ENCODE peak calls at places on chromosomes 11 and 22, in nine cellular contexts. One of them, this sample, is unnamed.

GRCh38 chr22:46653596-46653995 is 33.4 kb downstream of the GRAMD4 start:
- DNase-seq in T-cell: no peak
- DNase-seq in activated CD4-positive, alpha-beta T cell treated with anti-CD3 and anti-CD28 coated beads for 48 hours: peak
- DNase-seq in GM13977: peak
- DNase-seq in dermis blood vessel endothelial cell: no peak
- DNase-seq in activated CD4-positive, CD25-positive, alpha-beta regulatory T cell: no peak
- DNase-seq in stimulated activated CD8-positive, alpha-beta memory T cell treated with anti-CD3 and anti-CD28 coated beads, Interleukin-7, amount 100 ng/mL, for 1 hour: no peak
- DNase-seq in kidney tubule cell: no peak
- DNase-seq in effector CD4-positive, alpha-beta T cell: no peak
- DNase-seq in this sample: no peak

GRCh38 chr11:121889931-121890330 is 226.1 kb downstream of the BLID start:
- DNase-seq in T-cell: no peak
- DNase-seq in activated CD4-positive, alpha-beta T cell treated with anti-CD3 and anti-CD28 coated beads for 48 hours: no peak
- DNase-seq in GM13977: no peak
- DNase-seq in dermis blood vessel endothelial cell: no peak
- DNase-seq in activated CD4-positive, CD25-positive, alpha-beta regulatory T cell: no peak
- DNase-seq in stimulated activated CD8-positive, alpha-beta memory T cell treated with anti-CD3 and anti-CD28 coated beads, Interleukin-7, amount 100 ng/mL, for 1 hour: no peak
- DNase-seq in kidney tubule cell: no peak
- DNase-seq in effector CD4-positive, alpha-beta T cell: no peak
- DNase-seq in this sample: no peak

GRCh38 chr11:126687477-126687876 is 313.1 kb downstream of the KIRREL3 start:
- DNase-seq in T-cell: no peak
- DNase-seq in activated CD4-positive, alpha-beta T cell treated with anti-CD3 and anti-CD28 coated beads for 48 hours: no peak
- DNase-seq in GM13977: no peak
- DNase-seq in dermis blood vessel endothelial cell: no peak
- DNase-seq in activated CD4-positive, CD25-positive, alpha-beta regulatory T cell: no peak
- DNase-seq in stimulated activated CD8-positive, alpha-beta memory T cell treated with anti-CD3 and anti-CD28 coated beads, Interleukin-7, amount 100 ng/mL, for 1 hour: no peak
- DNase-seq in kidney tubule cell: no peak
- DNase-seq in effector CD4-positive, alpha-beta T cell: no peak
- DNase-seq in this sample: no peak

GRCh38 chr11:70319694-70320093 is 49.2 kb downstream of the PPFIA1 start:
- DNase-seq in T-cell: no peak
- DNase-seq in activated CD4-positive, alpha-beta T cell treated with anti-CD3 and anti-CD28 coated beads for 48 hours: no peak
- DNase-seq in GM13977: no peak
- DNase-seq in dermis blood vessel endothelial cell: peak
- DNase-seq in activated CD4-positive, CD25-positive, alpha-beta regulatory T cell: no peak
- DNase-seq in stimulated activated CD8-positive, alpha-beta memory T cell treated with anti-CD3 and anti-CD28 coated beads, Interleukin-7, amount 100 ng/mL, for 1 hour: no peak
- DNase-seq in kidney tubule cell: no peak
- DNase-seq in effector CD4-positive, alpha-beta T cell: no peak
- DNase-seq in this sample: no peak

GRCh38 chr22:44869196-44869595 is 116.8 kb downstream of the ARHGAP8 start:
- DNase-seq in T-cell: no peak
- DNase-seq in activated CD4-positive, alpha-beta T cell treated with anti-CD3 and anti-CD28 coated beads for 48 hours: no peak
- DNase-seq in GM13977: no peak
- DNase-seq in dermis blood vessel endothelial cell: no peak
- DNase-seq in activated CD4-positive, CD25-positive, alpha-beta regulatory T cell: no peak
- DNase-seq in stimulated activated CD8-positive, alpha-beta memory T cell treated with anti-CD3 and anti-CD28 coated beads, Interleukin-7, amount 100 ng/mL, for 1 hour: no peak
- DNase-seq in kidney tubule cell: peak
- DNase-seq in effector CD4-positive, alpha-beta T cell: no peak
- DNase-seq in this sample: no peak

GRCh38 chr22:26713823-26714449 is 56.5 kb downstream of the MIAT start:
- DNase-seq in T-cell: no peak
- DNase-seq in activated CD4-positive, alpha-beta T cell treated with anti-CD3 and anti-CD28 coated beads for 48 hours: no peak
- DNase-seq in GM13977: no peak
- DNase-seq in dermis blood vessel endothelial cell: peak
- DNase-seq in activated CD4-positive, CD25-positive, alpha-beta regulatory T cell: no peak
- DNase-seq in stimulated activated CD8-positive, alpha-beta memory T cell treated with anti-CD3 and anti-CD28 coated beads, Interleukin-7, amount 100 ng/mL, for 1 hour: no peak
- DNase-seq in kidney tubule cell: peak
- DNase-seq in effector CD4-positive, alpha-beta T cell: no peak
- DNase-seq in this sample: no peak

GRCh38 chr11:1641096-1641495 is 11.5 kb downstream of the KRTAP5-5 start:
- DNase-seq in T-cell: no peak
- DNase-seq in activated CD4-positive, alpha-beta T cell treated with anti-CD3 and anti-CD28 coated beads for 48 hours: no peak
- DNase-seq in GM13977: no peak
- DNase-seq in dermis blood vessel endothelial cell: no peak
- DNase-seq in activated CD4-positive, CD25-positive, alpha-beta regulatory T cell: no peak
- DNase-seq in stimulated activated CD8-positive, alpha-beta memory T cell treated with anti-CD3 and anti-CD28 coated beads, Interleukin-7, amount 100 ng/mL, for 1 hour: no peak
- DNase-seq in kidney tubule cell: no peak
- DNase-seq in effector CD4-positive, alpha-beta T cell: no peak
- DNase-seq in this sample: no peak

GRCh38 chr22:25484498-25484897 is 80.0 kb upstream of the GRK3 start:
- DNase-seq in T-cell: no peak
- DNase-seq in activated CD4-positive, alpha-beta T cell treated with anti-CD3 and anti-CD28 coated beads for 48 hours: peak
- DNase-seq in GM13977: no peak
- DNase-seq in dermis blood vessel endothelial cell: no peak
- DNase-seq in activated CD4-positive, CD25-positive, alpha-beta regulatory T cell: no peak
- DNase-seq in stimulated activated CD8-positive, alpha-beta memory T cell treated with anti-CD3 and anti-CD28 coated beads, Interleukin-7, amount 100 ng/mL, for 1 hour: no peak
- DNase-seq in kidney tubule cell: no peak
- DNase-seq in effector CD4-positive, alpha-beta T cell: no peak
- DNase-seq in this sample: no peak

GRCh38 chr11:914747-915493 is 4.3 kb upstream of the CHID1 start:
- DNase-seq in T-cell: no peak
- DNase-seq in activated CD4-positive, alpha-beta T cell treated with anti-CD3 and anti-CD28 coated beads for 48 hours: no peak
- DNase-seq in GM13977: no peak
- DNase-seq in dermis blood vessel endothelial cell: no peak
- DNase-seq in activated CD4-positive, CD25-positive, alpha-beta regulatory T cell: no peak
- DNase-seq in stimulated activated CD8-positive, alpha-beta memory T cell treated with anti-CD3 and anti-CD28 coated beads, Interleukin-7, amount 100 ng/mL, for 1 hour: no peak
- DNase-seq in kidney tubule cell: no peak
- DNase-seq in effector CD4-positive, alpha-beta T cell: no peak
- DNase-seq in this sample: no peak

GRCh38 chr11:117564321-117564720 is 232.7 kb downstream of the DSCAML1 start:
- DNase-seq in T-cell: no peak
- DNase-seq in activated CD4-positive, alpha-beta T cell treated with anti-CD3 and anti-CD28 coated beads for 48 hours: no peak
- DNase-seq in GM13977: no peak
- DNase-seq in dermis blood vessel endothelial cell: no peak
- DNase-seq in activated CD4-positive, CD25-positive, alpha-beta regulatory T cell: no peak
- DNase-seq in stimulated activated CD8-positive, alpha-beta memory T cell treated with anti-CD3 and anti-CD28 coated beads, Interleukin-7, amount 100 ng/mL, for 1 hour: no peak
- DNase-seq in kidney tubule cell: no peak
- DNase-seq in effector CD4-positive, alpha-beta T cell: no peak
- DNase-seq in this sample: no peak

GRCh38 chr22:36218648-36219047 is 17.0 kb upstream of the APOL4 start:
- DNase-seq in T-cell: no peak
- DNase-seq in activated CD4-positive, alpha-beta T cell treated with anti-CD3 and anti-CD28 coated beads for 48 hours: no peak
- DNase-seq in GM13977: no peak
- DNase-seq in dermis blood vessel endothelial cell: no peak
- DNase-seq in activated CD4-positive, CD25-positive, alpha-beta regulatory T cell: no peak
- DNase-seq in stimulated activated CD8-positive, alpha-beta memory T cell treated with anti-CD3 and anti-CD28 coated beads, Interleukin-7, amount 100 ng/mL, for 1 hour: no peak
- DNase-seq in kidney tubule cell: no peak
- DNase-seq in effector CD4-positive, alpha-beta T cell: no peak
- DNase-seq in this sample: no peak

GRCh38 chr11:96045622-96046456 is 121.9 kb upstream of the MTMR2 start:
- DNase-seq in T-cell: no peak
- DNase-seq in activated CD4-positive, alpha-beta T cell treated with anti-CD3 and anti-CD28 coated beads for 48 hours: no peak
- DNase-seq in GM13977: no peak
- DNase-seq in dermis blood vessel endothelial cell: peak
- DNase-seq in activated CD4-positive, CD25-positive, alpha-beta regulatory T cell: no peak
- DNase-seq in stimulated activated CD8-positive, alpha-beta memory T cell treated with anti-CD3 and anti-CD28 coated beads, Interleukin-7, amount 100 ng/mL, for 1 hour: no peak
- DNase-seq in kidney tubule cell: peak
- DNase-seq in effector CD4-positive, alpha-beta T cell: no peak
- DNase-seq in this sample: peak

GRCh38 chr22:46465793-46466192 is 71.6 kb downstream of the CELSR1 start:
- DNase-seq in T-cell: no peak
- DNase-seq in activated CD4-positive, alpha-beta T cell treated with anti-CD3 and anti-CD28 coated beads for 48 hours: no peak
- DNase-seq in GM13977: no peak
- DNase-seq in dermis blood vessel endothelial cell: no peak
- DNase-seq in activated CD4-positive, CD25-positive, alpha-beta regulatory T cell: no peak
- DNase-seq in stimulated activated CD8-positive, alpha-beta memory T cell treated with anti-CD3 and anti-CD28 coated beads, Interleukin-7, amount 100 ng/mL, for 1 hour: no peak
- DNase-seq in kidney tubule cell: peak
- DNase-seq in effector CD4-positive, alpha-beta T cell: no peak
- DNase-seq in this sample: no peak

GRCh38 chr22:23109441-23109978 is 32.3 kb downstream of the RSPH14 start:
- DNase-seq in T-cell: no peak
- DNase-seq in activated CD4-positive, alpha-beta T cell treated with anti-CD3 and anti-CD28 coated beads for 48 hours: no peak
- DNase-seq in GM13977: no peak
- DNase-seq in dermis blood vessel endothelial cell: no peak
- DNase-seq in activated CD4-positive, CD25-positive, alpha-beta regulatory T cell: no peak
- DNase-seq in stimulated activated CD8-positive, alpha-beta memory T cell treated with anti-CD3 and anti-CD28 coated beads, Interleukin-7, amount 100 ng/mL, for 1 hour: no peak
- DNase-seq in kidney tubule cell: no peak
- DNase-seq in effector CD4-positive, alpha-beta T cell: no peak
- DNase-seq in this sample: no peak

GRCh38 chr22:37304595-37305343 is 22.5 kb downstream of the CYTH4 start:
- DNase-seq in T-cell: no peak
- DNase-seq in activated CD4-positive, alpha-beta T cell treated with anti-CD3 and anti-CD28 coated beads for 48 hours: no peak
- DNase-seq in GM13977: no peak
- DNase-seq in dermis blood vessel endothelial cell: peak
- DNase-seq in activated CD4-positive, CD25-positive, alpha-beta regulatory T cell: no peak
- DNase-seq in stimulated activated CD8-positive, alpha-beta memory T cell treated with anti-CD3 and anti-CD28 coated beads, Interleukin-7, amount 100 ng/mL, for 1 hour: no peak
- DNase-seq in kidney tubule cell: peak
- DNase-seq in effector CD4-positive, alpha-beta T cell: no peak
- DNase-seq in this sample: no peak

GRCh38 chr11:13962562-13963168 is at the start of gene SPON1:
- DNase-seq in T-cell: peak
- DNase-seq in activated CD4-positive, alpha-beta T cell treated with anti-CD3 and anti-CD28 coated beads for 48 hours: peak
- DNase-seq in GM13977: no peak
- DNase-seq in dermis blood vessel endothelial cell: peak
- DNase-seq in activated CD4-positive, CD25-positive, alpha-beta regulatory T cell: no peak
- DNase-seq in stimulated activated CD8-positive, alpha-beta memory T cell treated with anti-CD3 and anti-CD28 coated beads, Interleukin-7, amount 100 ng/mL, for 1 hour: no peak
- DNase-seq in kidney tubule cell: peak
- DNase-seq in effector CD4-positive, alpha-beta T cell: peak
- DNase-seq in this sample: no peak

GRCh38 chr11:65898656-65899355 is 1.4 kb downstream of the FOSL1 start:
- DNase-seq in T-cell: no peak
- DNase-seq in activated CD4-positive, alpha-beta T cell treated with anti-CD3 and anti-CD28 coated beads for 48 hours: no peak
- DNase-seq in GM13977: no peak
- DNase-seq in dermis blood vessel endothelial cell: no peak
- DNase-seq in activated CD4-positive, CD25-positive, alpha-beta regulatory T cell: no peak
- DNase-seq in stimulated activated CD8-positive, alpha-beta memory T cell treated with anti-CD3 and anti-CD28 coated beads, Interleukin-7, amount 100 ng/mL, for 1 hour: no peak
- DNase-seq in kidney tubule cell: no peak
- DNase-seq in effector CD4-positive, alpha-beta T cell: no peak
- DNase-seq in this sample: no peak

GRCh38 chr11:101848262-101848661 is 66.5 kb upstream of the CEP126 start:
- DNase-seq in T-cell: no peak
- DNase-seq in activated CD4-positive, alpha-beta T cell treated with anti-CD3 and anti-CD28 coated beads for 48 hours: no peak
- DNase-seq in GM13977: no peak
- DNase-seq in dermis blood vessel endothelial cell: peak
- DNase-seq in activated CD4-positive, CD25-positive, alpha-beta regulatory T cell: no peak
- DNase-seq in stimulated activated CD8-positive, alpha-beta memory T cell treated with anti-CD3 and anti-CD28 coated beads, Interleukin-7, amount 100 ng/mL, for 1 hour: no peak
- DNase-seq in kidney tubule cell: peak
- DNase-seq in effector CD4-positive, alpha-beta T cell: no peak
- DNase-seq in this sample: no peak

GRCh38 chr11:10524471-10524870 is 16.5 kb downstream of the RNF141 start:
- DNase-seq in T-cell: no peak
- DNase-seq in activated CD4-positive, alpha-beta T cell treated with anti-CD3 and anti-CD28 coated beads for 48 hours: no peak
- DNase-seq in GM13977: no peak
- DNase-seq in dermis blood vessel endothelial cell: peak
- DNase-seq in activated CD4-positive, CD25-positive, alpha-beta regulatory T cell: no peak
- DNase-seq in stimulated activated CD8-positive, alpha-beta memory T cell treated with anti-CD3 and anti-CD28 coated beads, Interleukin-7, amount 100 ng/mL, for 1 hour: no peak
- DNase-seq in kidney tubule cell: no peak
- DNase-seq in effector CD4-positive, alpha-beta T cell: no peak
- DNase-seq in this sample: no peak

GRCh38 chr11:2104524-2105440 is 34.4 kb downstream of the IGF2 start:
- DNase-seq in T-cell: no peak
- DNase-seq in activated CD4-positive, alpha-beta T cell treated with anti-CD3 and anti-CD28 coated beads for 48 hours: no peak
- DNase-seq in GM13977: no peak
- DNase-seq in dermis blood vessel endothelial cell: no peak
- DNase-seq in activated CD4-positive, CD25-positive, alpha-beta regulatory T cell: no peak
- DNase-seq in stimulated activated CD8-positive, alpha-beta memory T cell treated with anti-CD3 and anti-CD28 coated beads, Interleukin-7, amount 100 ng/mL, for 1 hour: no peak
- DNase-seq in kidney tubule cell: no peak
- DNase-seq in effector CD4-positive, alpha-beta T cell: no peak
- DNase-seq in this sample: no peak

GRCh38 chr11:105265859-105266258 is 126.3 kb upstream of the CARD18 start:
- DNase-seq in T-cell: no peak
- DNase-seq in activated CD4-positive, alpha-beta T cell treated with anti-CD3 and anti-CD28 coated beads for 48 hours: no peak
- DNase-seq in GM13977: no peak
- DNase-seq in dermis blood vessel endothelial cell: peak
- DNase-seq in activated CD4-positive, CD25-positive, alpha-beta regulatory T cell: no peak
- DNase-seq in stimulated activated CD8-positive, alpha-beta memory T cell treated with anti-CD3 and anti-CD28 coated beads, Interleukin-7, amount 100 ng/mL, for 1 hour: no peak
- DNase-seq in kidney tubule cell: no peak
- DNase-seq in effector CD4-positive, alpha-beta T cell: no peak
- DNase-seq in this sample: no peak

GRCh38 chr22:23681026-23681809 is 9.6 kb upstream of the RGL4 start:
- DNase-seq in T-cell: no peak
- DNase-seq in activated CD4-positive, alpha-beta T cell treated with anti-CD3 and anti-CD28 coated beads for 48 hours: no peak
- DNase-seq in GM13977: no peak
- DNase-seq in dermis blood vessel endothelial cell: no peak
- DNase-seq in activated CD4-positive, CD25-positive, alpha-beta regulatory T cell: no peak
- DNase-seq in stimulated activated CD8-positive, alpha-beta memory T cell treated with anti-CD3 and anti-CD28 coated beads, Interleukin-7, amount 100 ng/mL, for 1 hour: no peak
- DNase-seq in kidney tubule cell: no peak
- DNase-seq in effector CD4-positive, alpha-beta T cell: no peak
- DNase-seq in this sample: no peak

GRCh38 chr11:130208241-130209127 is 48.9 kb downstream of the ST14 start:
- DNase-seq in T-cell: no peak
- DNase-seq in activated CD4-positive, alpha-beta T cell treated with anti-CD3 and anti-CD28 coated beads for 48 hours: no peak
- DNase-seq in GM13977: peak
- DNase-seq in dermis blood vessel endothelial cell: no peak
- DNase-seq in activated CD4-positive, CD25-positive, alpha-beta regulatory T cell: no peak
- DNase-seq in stimulated activated CD8-positive, alpha-beta memory T cell treated with anti-CD3 and anti-CD28 coated beads, Interleukin-7, amount 100 ng/mL, for 1 hour: no peak
- DNase-seq in kidney tubule cell: no peak
- DNase-seq in effector CD4-positive, alpha-beta T cell: no peak
- DNase-seq in this sample: no peak

GRCh38 chr11:46914363-46914762 is 4.0 kb downstream of the LRP4 start:
- DNase-seq in T-cell: no peak
- DNase-seq in activated CD4-positive, alpha-beta T cell treated with anti-CD3 and anti-CD28 coated beads for 48 hours: no peak
- DNase-seq in GM13977: no peak
- DNase-seq in dermis blood vessel endothelial cell: no peak
- DNase-seq in activated CD4-positive, CD25-positive, alpha-beta regulatory T cell: no peak
- DNase-seq in stimulated activated CD8-positive, alpha-beta memory T cell treated with anti-CD3 and anti-CD28 coated beads, Interleukin-7, amount 100 ng/mL, for 1 hour: no peak
- DNase-seq in kidney tubule cell: peak
- DNase-seq in effector CD4-positive, alpha-beta T cell: no peak
- DNase-seq in this sample: no peak

GRCh38 chr11:116895053-116895757 is 57.8 kb upstream of the APOA1 start:
- DNase-seq in T-cell: no peak
- DNase-seq in activated CD4-positive, alpha-beta T cell treated with anti-CD3 and anti-CD28 coated beads for 48 hours: no peak
- DNase-seq in GM13977: no peak
- DNase-seq in dermis blood vessel endothelial cell: peak
- DNase-seq in activated CD4-positive, CD25-positive, alpha-beta regulatory T cell: no peak
- DNase-seq in stimulated activated CD8-positive, alpha-beta memory T cell treated with anti-CD3 and anti-CD28 coated beads, Interleukin-7, amount 100 ng/mL, for 1 hour: no peak
- DNase-seq in kidney tubule cell: no peak
- DNase-seq in effector CD4-positive, alpha-beta T cell: no peak
- DNase-seq in this sample: no peak

GRCh38 chr11:134450186-134450585 is 38.1 kb upstream of the B3GAT1 start:
- DNase-seq in T-cell: no peak
- DNase-seq in activated CD4-positive, alpha-beta T cell treated with anti-CD3 and anti-CD28 coated beads for 48 hours: no peak
- DNase-seq in GM13977: no peak
- DNase-seq in dermis blood vessel endothelial cell: no peak
- DNase-seq in activated CD4-positive, CD25-positive, alpha-beta regulatory T cell: no peak
- DNase-seq in stimulated activated CD8-positive, alpha-beta memory T cell treated with anti-CD3 and anti-CD28 coated beads, Interleukin-7, amount 100 ng/mL, for 1 hour: no peak
- DNase-seq in kidney tubule cell: no peak
- DNase-seq in effector CD4-positive, alpha-beta T cell: no peak
- DNase-seq in this sample: no peak

GRCh38 chr22:29314537-29315285 is 786 bp downstream of the RASL10A start:
- DNase-seq in T-cell: no peak
- DNase-seq in activated CD4-positive, alpha-beta T cell treated with anti-CD3 and anti-CD28 coated beads for 48 hours: no peak
- DNase-seq in GM13977: no peak
- DNase-seq in dermis blood vessel endothelial cell: no peak
- DNase-seq in activated CD4-positive, CD25-positive, alpha-beta regulatory T cell: no peak
- DNase-seq in stimulated activated CD8-positive, alpha-beta memory T cell treated with anti-CD3 and anti-CD28 coated beads, Interleukin-7, amount 100 ng/mL, for 1 hour: no peak
- DNase-seq in kidney tubule cell: no peak
- DNase-seq in effector CD4-positive, alpha-beta T cell: no peak
- DNase-seq in this sample: no peak

GRCh38 chr22:41909290-41910049 is 5.4 kb downstream of the SHISA8 start:
- DNase-seq in T-cell: no peak
- DNase-seq in activated CD4-positive, alpha-beta T cell treated with anti-CD3 and anti-CD28 coated beads for 48 hours: no peak
- DNase-seq in GM13977: no peak
- DNase-seq in dermis blood vessel endothelial cell: no peak
- DNase-seq in activated CD4-positive, CD25-positive, alpha-beta regulatory T cell: no peak
- DNase-seq in stimulated activated CD8-positive, alpha-beta memory T cell treated with anti-CD3 and anti-CD28 coated beads, Interleukin-7, amount 100 ng/mL, for 1 hour: no peak
- DNase-seq in kidney tubule cell: no peak
- DNase-seq in effector CD4-positive, alpha-beta T cell: no peak
- DNase-seq in this sample: no peak

GRCh38 chr22:36833073-36833472 is 16.2 kb upstream of the PVALB start:
- DNase-seq in T-cell: no peak
- DNase-seq in activated CD4-positive, alpha-beta T cell treated with anti-CD3 and anti-CD28 coated beads for 48 hours: no peak
- DNase-seq in GM13977: no peak
- DNase-seq in dermis blood vessel endothelial cell: no peak
- DNase-seq in activated CD4-positive, CD25-positive, alpha-beta regulatory T cell: no peak
- DNase-seq in stimulated activated CD8-positive, alpha-beta memory T cell treated with anti-CD3 and anti-CD28 coated beads, Interleukin-7, amount 100 ng/mL, for 1 hour: no peak
- DNase-seq in kidney tubule cell: no peak
- DNase-seq in effector CD4-positive, alpha-beta T cell: no peak
- DNase-seq in this sample: no peak

GRCh38 chr11:48054994-48055291 is 74.6 kb downstream of the PTPRJ start:
- DNase-seq in T-cell: no peak
- DNase-seq in activated CD4-positive, alpha-beta T cell treated with anti-CD3 and anti-CD28 coated beads for 48 hours: no peak
- DNase-seq in GM13977: no peak
- DNase-seq in dermis blood vessel endothelial cell: no peak
- DNase-seq in activated CD4-positive, CD25-positive, alpha-beta regulatory T cell: no peak
- DNase-seq in stimulated activated CD8-positive, alpha-beta memory T cell treated with anti-CD3 and anti-CD28 coated beads, Interleukin-7, amount 100 ng/mL, for 1 hour: no peak
- DNase-seq in kidney tubule cell: no peak
- DNase-seq in effector CD4-positive, alpha-beta T cell: no peak
- DNase-seq in this sample: no peak

GRCh38 chr22:42202669-42203068 is 67.8 kb downstream of the TCF20 start:
- DNase-seq in T-cell: peak
- DNase-seq in activated CD4-positive, alpha-beta T cell treated with anti-CD3 and anti-CD28 coated beads for 48 hours: peak
- DNase-seq in GM13977: no peak
- DNase-seq in dermis blood vessel endothelial cell: no peak
- DNase-seq in activated CD4-positive, CD25-positive, alpha-beta regulatory T cell: no peak
- DNase-seq in stimulated activated CD8-positive, alpha-beta memory T cell treated with anti-CD3 and anti-CD28 coated beads, Interleukin-7, amount 100 ng/mL, for 1 hour: peak
- DNase-seq in kidney tubule cell: peak
- DNase-seq in effector CD4-positive, alpha-beta T cell: peak
- DNase-seq in this sample: no peak